ENCODE peak calls at places on chromosomes 16 and 17, in six cellular contexts. T is AG09309, U is dorsolateral prefrontal cortex, I is brain microvascular endothelial cell, G is lung, V is fibroblast of pulmonary artery. A is an unnamed sample.

GRCh38 chr16:28526201-28527099 is 12.3 kb downstream of the NUPR1 start:
- DNase-seq in U (no peak), T (no peak), I (no peak), G (no peak), V (no peak), A (no peak)

GRCh38 chr17:40284085-40284713 is 3.5 kb upstream of the CDC6 start:
- DNase-seq in U (no peak), I (peak), T (peak), G (no peak), V (peak), A (no peak)

GRCh38 chr17:27463235-27463677 is 7.0 kb downstream of the KSR1 start:
- DNase-seq in U (no peak), V (no peak), T (no peak), I (no peak), G (no peak), A (no peak)

GRCh38 chr16:18948372-18949020 is 22.3 kb upstream of the SMG1 start:
- DNase-seq in T (no peak), U (no peak), I (no peak), V (no peak), G (no peak), A (no peak)

GRCh38 chr17:27157297-27157696 is 136.6 kb upstream of the WSB1 start:
- DNase-seq in U (no peak), I (no peak), T (no peak), G (no peak), V (no peak), A (no peak)

GRCh38 chr16:89593841-89594240 is 18.3 kb downstream of the CPNE7 start:
- DNase-seq in U (no peak), T (no peak), G (no peak), V (no peak), I (no peak), A (no peak)

GRCh38 chr16:2026461-2027023 is at the start of gene NHERF2:
- DNase-seq in U (no peak), G (no peak), V (no peak), I (no peak), T (no peak), A (no peak)

GRCh38 chr16:15829460-15829859 is 27.4 kb downstream of the MYH11 start:
- DNase-seq in T (no peak), V (peak), G (peak), I (no peak), U (no peak), A (peak)

DNA sequence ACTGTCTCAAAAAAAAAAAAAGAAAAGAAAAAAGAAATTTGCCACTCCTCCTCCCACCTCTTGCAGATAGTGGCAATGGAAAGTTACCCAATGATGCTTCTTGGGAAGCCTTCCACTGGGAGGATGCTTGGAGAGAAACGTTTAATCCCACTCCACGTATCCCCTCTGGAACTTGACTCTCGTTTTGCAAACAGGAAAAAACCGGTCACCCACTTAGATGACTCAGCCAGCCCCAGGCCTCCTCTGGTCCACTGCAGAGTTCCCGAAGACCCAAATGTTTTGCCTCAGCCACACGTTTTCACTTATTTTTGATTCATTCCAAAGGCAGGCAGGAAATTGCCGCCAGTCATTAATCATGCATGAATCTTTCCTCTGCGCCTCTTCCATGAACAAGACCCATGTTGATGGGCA is 9.3 kb upstream of the TNFRSF17 start:
- DNase-seq in G (no peak), I (peak), U (no peak), T (peak), V (peak), A (peak)
- H3K4me3 ChIP-seq in G (no peak), I (no peak), U (no peak), T (no peak), V (no peak), A (no peak)

GRCh38 chr16:73878616-73879015 is 418.0 kb upstream of the PSMD7 start:
- DNase-seq in T (peak), U (no peak), I (peak), V (peak), G (no peak), A (peak)
- TF ChIP-seq CTCF in T (peak), U (peak), I (peak), V (peak), G (no peak), A (peak)

DNA sequence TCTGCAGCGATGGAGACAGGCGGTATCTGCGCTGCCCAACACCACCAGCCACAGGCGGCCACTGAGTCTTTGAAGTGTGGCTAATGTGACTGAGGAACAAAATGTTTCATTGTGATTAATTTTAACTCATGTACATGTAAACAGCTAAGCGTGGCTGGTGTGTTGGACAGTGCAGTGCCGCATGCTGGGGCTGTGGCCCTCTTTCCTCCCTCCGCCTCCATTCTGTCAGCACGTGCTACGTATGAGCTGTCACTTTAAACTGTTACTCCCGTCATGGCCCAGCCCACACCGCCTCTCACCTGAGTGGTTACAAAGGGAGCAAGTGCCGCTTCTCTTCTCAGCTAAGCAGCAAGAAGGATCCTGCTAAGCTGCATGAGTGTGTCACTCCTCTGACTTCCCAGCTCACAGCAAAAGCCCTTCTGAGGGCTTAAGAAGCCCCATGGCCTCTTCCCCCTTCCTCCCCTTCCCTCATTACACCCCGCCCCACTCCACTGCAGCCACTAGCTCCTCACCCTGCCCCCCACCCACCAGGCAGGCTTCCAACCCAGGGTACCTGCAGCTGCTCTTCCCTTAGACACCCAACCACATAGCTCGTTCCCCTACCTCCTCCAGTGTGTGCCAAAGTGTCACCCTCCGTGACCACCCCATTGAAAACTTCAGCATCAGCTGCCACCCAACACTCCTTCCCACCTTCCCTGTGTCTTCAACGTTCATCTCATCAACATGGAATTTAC is 15.0 kb downstream of the HASPIN start:
- DNase-seq in I (no peak), G (peak), T (no peak), U (peak), V (no peak), A (no peak)
- H3K4me3 ChIP-seq in I (no peak), G (no peak), T (no peak), U (peak), V (no peak), A (no peak)

GRCh38 chr17:5281814-5282638 is at the start of gene RABEP1:
- DNase-seq in G (peak), V (peak), U (peak), I (peak), T (peak), A (peak)
- TF ChIP-seq CTCF in G (no peak), V (peak), U (peak), I (peak), T (peak), A (peak)

GRCh38 chr17:80030730-80031410 is 4.8 kb downstream of the TBC1D16 start:
- DNase-seq in I (no peak), U (no peak), T (no peak), G (peak), V (no peak), A (no peak)
- H3K4me3 ChIP-seq in I (no peak), U (no peak), T (no peak), G (no peak), V (no peak), A (no peak)

GRCh38 chr16:35252356-35252936 is 1793.0 kb downstream of the TP53TG3F start:
- DNase-seq in G (no peak), V (peak), I (no peak), T (no peak), U (no peak), A (no peak)
- TF ChIP-seq CTCF in G (no peak), V (no peak), I (no peak), T (no peak), U (no peak), A (no peak)

GRCh38 chr17:44008205-44008909 is 3.9 kb downstream of the NAGS start:
- DNase-seq in V (no peak), U (no peak), I (no peak), G (no peak), T (no peak), A (no peak)
- H3K4me3 ChIP-seq in V (peak), U (no peak), I (no peak), G (no peak), T (peak), A (peak)

DNA sequence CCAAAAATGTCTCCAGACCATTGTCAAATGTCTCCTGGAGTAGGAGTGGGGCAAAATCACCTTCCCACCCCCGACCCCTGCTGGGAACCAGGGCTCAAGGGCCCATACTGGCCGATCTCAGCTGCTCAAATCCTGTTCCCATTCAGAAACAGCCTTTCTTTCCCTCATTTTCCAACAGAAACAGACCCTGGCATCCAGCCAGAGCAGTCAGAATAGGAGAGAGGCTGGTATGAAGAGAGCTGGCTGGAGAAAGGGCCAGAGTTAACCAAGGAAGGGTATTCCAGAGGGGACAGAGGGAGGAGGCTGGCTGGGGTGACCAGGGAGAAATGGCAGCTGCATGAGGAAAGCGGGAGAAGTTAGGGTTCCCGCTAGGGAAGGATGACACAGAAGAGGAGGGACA is 199.1 kb downstream of the XYLT1 start:
- DNase-seq in I (no peak), V (peak), U (no peak), G (no peak), T (no peak), A (no peak)
- TF ChIP-seq CTCF in I (no peak), V (no peak), U (no peak), G (no peak), T (no peak), A (no peak)

GRCh38 chr16:58024347-58024672 is 1.2 kb upstream of the MMP15 start:
- DNase-seq in U (no peak), V (no peak), I (no peak), G (no peak), T (no peak), A (no peak)
- H3K4me3 ChIP-seq in U (no peak), V (no peak), I (no peak), G (no peak), T (no peak), A (no peak)

GRCh38 chr16:593807-594206 is 3.9 kb downstream of the RAB40C start:
- DNase-seq in T (no peak), I (no peak), G (no peak), V (no peak), U (no peak), A (no peak)

GRCh38 chr16:591892-592517 is 2.1 kb downstream of the RAB40C start:
- DNase-seq in G (no peak), T (no peak), U (no peak), I (no peak), V (no peak), A (no peak)

GRCh38 chr16:593406-593805 is 3.5 kb downstream of the RAB40C start:
- DNase-seq in U (no peak), V (no peak), T (no peak), G (peak), I (no peak), A (no peak)

GRCh38 chr16:590875-591200 is 972 bp downstream of the RAB40C start:
- DNase-seq in T (no peak), V (no peak), I (no peak), G (no peak), U (no peak), A (no peak)

DNA sequence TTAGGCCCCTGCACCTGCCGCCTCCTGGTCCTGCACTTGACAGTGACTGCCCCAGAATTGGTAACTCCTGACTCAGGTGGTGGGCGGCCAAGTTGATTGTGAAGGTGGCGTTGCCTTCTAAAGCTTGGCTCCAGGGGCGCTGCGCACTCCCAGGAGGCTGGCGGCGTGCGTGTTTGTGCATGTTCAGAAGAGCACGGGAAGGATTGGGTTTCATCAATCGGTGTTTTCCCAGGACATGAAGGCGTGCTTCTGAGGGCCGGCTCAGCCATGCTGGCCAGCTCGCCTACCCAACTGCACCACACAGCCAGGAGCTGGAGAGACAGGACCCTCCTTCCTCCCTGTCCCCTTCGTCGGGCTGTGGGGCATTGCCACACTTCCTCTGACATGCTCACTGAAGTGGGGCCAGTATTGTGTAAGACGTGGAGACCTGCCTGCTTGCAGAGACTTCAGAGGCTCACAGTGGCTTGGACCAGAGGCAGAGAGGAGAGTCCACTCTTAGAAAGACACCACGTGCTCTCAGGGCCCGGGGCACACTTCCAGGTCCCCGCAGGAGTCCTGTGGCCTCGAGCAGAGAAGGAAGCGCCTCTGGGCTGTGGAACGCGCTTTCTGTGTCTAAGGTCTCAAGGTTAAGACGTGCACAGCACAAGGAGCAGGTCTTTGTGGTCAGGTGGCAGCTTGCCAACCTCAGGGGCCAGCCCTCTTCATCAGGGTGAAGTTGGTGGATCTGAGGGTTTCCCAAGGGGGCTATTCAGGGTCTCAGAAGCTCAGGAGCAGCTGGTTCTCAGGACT is 2.8 kb downstream of the RAB40C start:
- DNase-seq in U (no peak), I (no peak), V (peak), T (no peak), G (peak), A (no peak)
- TF ChIP-seq CTCF in U (no peak), I (no peak), V (no peak), T (no peak), G (no peak), A (no peak)

A was measured in AG04450.